ENCODE peak calls at places on chromosome 1, in five cellular contexts. F, L, X, G and U are unnamed samples.

GRCh38 chr1:7373251-7373650 is 397.8 kb upstream of the VAMP3 start:
- DNase-seq in F (no peak), L (no peak), X (no peak), G (peak), U (no peak)

GRCh38 chr1:97743129-97743528 is 177.7 kb downstream of the DPYD start:
- DNase-seq in F (no peak), L (no peak), X (no peak), G (no peak), U (no peak)

GRCh38 chr1:177355575-177355974 is 184.8 kb downstream of the BRINP2 start:
- DNase-seq in F (no peak), L (no peak), X (no peak), G (peak), U (peak)

GRCh38 chr1:159932296-159933285 is 7.3 kb upstream of the TAGLN2 start:
- DNase-seq in F (peak), L (no peak), X (no peak), G (no peak), U (no peak)

GRCh38 chr1:225845633-225846259 is 35.8 kb downstream of the EPHX1 start:
- DNase-seq in F (peak), L (peak), X (peak), G (peak), U (peak)

GRCh38 chr1:9621032-9621431 is 30.5 kb upstream of the PIK3CD start:
- DNase-seq in F (no peak), L (no peak), X (no peak), G (no peak), U (no peak)

GRCh38 chr1:58848818-58849411 is 65.1 kb upstream of the JUN start:
- DNase-seq in F (no peak), L (no peak), X (peak), G (peak), U (no peak)

GRCh38 chr1:179774033-179774432 is 30.9 kb downstream of the FAM163A start:
- DNase-seq in F (no peak), L (no peak), X (no peak), G (no peak), U (no peak)

GRCh38 chr1:6991271-6991670 is 206.0 kb downstream of the CAMTA1 start:
- DNase-seq in F (no peak), L (no peak), X (no peak), G (no peak), U (no peak)

GRCh38 chr1:107912614-107913013 is 52.4 kb downstream of the VAV3 start:
- DNase-seq in F (no peak), L (no peak), X (no peak), G (no peak), U (no peak)

GRCh38 chr1:207910678-207911354 is at the start of gene CD34:
- DNase-seq in F (peak), L (no peak), X (no peak), G (peak), U (peak)

GRCh38 chr1:73635021-73635420 is 563.0 kb downstream of the LRRIQ3 start:
- DNase-seq in F (no peak), L (no peak), X (no peak), G (no peak), U (no peak)

GRCh38 chr1:224192082-224192786 is 9.2 kb downstream of the DEGS1 start:
- DNase-seq in F (no peak), L (no peak), X (no peak), G (no peak), U (no peak)

GRCh38 chr1:221961532-221962292 is 219.8 kb upstream of the DUSP10 start:
- DNase-seq in F (no peak), L (no peak), X (no peak), G (no peak), U (no peak)

GRCh38 chr1:44664730-44665370 is 9.4 kb downstream of the TMEM53 start:
- DNase-seq in F (peak), L (no peak), X (no peak), G (no peak), U (no peak)

GRCh38 chr1:82464362-82464931 is 663.7 kb downstream of the ADGRL2 start:
- DNase-seq in F (no peak), L (no peak), X (peak), G (no peak), U (no peak)

GRCh38 chr1:161420763-161421455 is 53.2 kb upstream of the CFAP126 start:
- DNase-seq in F (no peak), L (no peak), X (no peak), G (peak), U (no peak)

GRCh38 chr1:232615401-232615800 is 14.5 kb downstream of the SIPA1L2 start:
- DNase-seq in F (no peak), L (no peak), X (no peak), G (no peak), U (no peak)

DNA sequence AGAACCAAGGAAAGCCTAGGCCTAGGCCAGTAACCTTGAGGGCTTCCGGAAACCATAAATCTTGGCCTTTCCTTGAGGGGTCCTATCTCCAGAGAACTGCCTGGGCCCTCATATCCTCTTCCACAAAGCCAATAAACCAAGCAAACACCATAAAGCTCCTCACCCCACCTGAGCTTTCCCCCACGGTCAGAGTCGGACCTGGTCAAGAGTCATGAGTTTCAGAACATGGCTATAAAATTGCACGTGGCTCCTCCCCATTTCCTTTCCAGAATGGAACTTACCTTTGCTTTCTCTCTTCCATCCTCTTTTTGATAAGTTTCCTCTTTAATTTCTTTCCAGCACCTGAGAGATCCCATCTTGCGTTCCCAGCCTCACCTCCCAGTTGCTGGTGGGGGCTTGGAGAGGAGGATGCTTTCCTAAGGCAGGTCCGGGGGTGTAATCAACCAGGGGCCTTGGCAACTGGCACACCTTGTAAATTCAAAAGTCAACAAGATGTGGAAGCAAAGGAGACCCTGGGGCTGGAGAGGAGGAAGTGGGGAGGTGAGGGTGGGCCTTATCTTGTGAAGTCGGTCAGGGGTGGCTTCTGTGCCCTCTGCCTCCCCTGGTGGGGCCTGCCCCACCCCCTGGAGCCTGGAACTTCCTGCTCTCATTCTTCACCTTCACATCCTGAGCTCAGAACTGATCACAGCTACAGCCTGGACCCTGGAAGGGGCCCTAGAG is 259.9 kb downstream of the FOXD2 start:
- DNase-seq in F (no peak), L (no peak), X (no peak), G (no peak), U (no peak)
- TF ChIP-seq CTCF in F (no peak), L (no peak), X (no peak), G (no peak), U (no peak)

DNA sequence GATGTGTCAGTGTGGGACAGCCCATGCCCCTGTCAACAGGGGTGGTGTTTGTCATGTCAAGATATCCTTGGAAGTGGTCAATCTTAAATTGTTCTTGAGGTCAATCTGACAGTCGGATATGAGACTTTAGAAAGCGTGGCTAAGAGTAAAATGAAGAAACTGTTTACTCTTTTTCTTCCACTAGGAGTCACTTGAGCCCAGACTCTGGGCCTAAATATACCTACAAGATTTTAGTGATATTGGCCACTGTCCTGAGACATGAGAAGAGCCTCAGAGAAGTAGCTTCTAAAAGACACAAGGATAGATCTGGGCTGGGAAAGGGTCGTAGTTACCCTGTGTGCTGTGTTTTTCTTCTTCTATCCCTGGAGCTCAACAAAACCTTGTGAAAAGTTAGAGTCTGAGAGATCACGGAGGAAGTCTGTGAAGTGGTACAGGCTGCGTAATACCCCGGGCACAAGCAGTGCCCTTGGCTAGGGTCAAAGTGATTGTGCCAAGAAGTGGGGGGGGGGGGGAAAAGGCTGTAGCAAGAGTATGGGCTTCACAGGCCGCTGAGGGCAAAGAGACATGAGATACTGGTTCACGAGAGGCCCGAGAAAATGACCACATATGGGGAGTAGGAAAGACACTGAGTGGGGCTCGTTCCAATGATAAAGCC is 355.2 kb upstream of the GREM2 start:
- DNase-seq in F (no peak), L (no peak), X (no peak), G (no peak), U (no peak)
- TF ChIP-seq CTCF in F (no peak), L (no peak), X (no peak), G (peak), U (peak)

GRCh38 chr1:145824499-145824842 is 471 bp downstream of the POLR3C start:
- DNase-seq in F (peak), L (no peak), X (no peak), G (no peak), U (no peak)

GRCh38 chr1:145827966-145828365 is 4.0 kb downstream of the POLR3C start:
- DNase-seq in F (no peak), L (no peak), X (no peak), G (no peak), U (no peak)

GRCh38 chr1:145823565-145824498 is at the start of the genes POLR3C and RNF115:
- DNase-seq in F (peak), L (peak), X (peak), G (peak), U (peak)

GRCh38 chr1:145828368-145829016 is 4.5 kb downstream of the POLR3C start:
- DNase-seq in F (peak), L (no peak), X (no peak), G (no peak), U (no peak)

DNA sequence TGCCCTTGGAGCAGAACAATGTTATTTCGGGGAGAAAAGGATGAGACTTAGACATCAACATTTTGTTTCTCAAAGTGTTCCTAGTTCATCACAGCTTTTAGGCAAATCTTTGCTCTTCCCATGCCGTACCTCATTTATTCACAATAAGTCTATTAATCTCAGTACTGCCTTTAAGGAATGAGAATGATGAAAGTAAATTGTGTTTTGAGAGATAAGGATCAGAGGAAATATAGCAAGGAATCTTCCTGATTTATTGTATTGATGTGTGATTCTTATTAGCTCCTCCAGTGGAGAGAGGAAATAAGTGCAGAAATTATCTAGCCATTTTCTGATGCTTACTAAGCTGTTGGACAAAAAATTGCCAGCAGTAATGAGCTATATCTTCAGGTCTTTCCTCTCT is 2.0 kb downstream of the POLR3C start:
- DNase-seq in F (no peak), L (no peak), X (no peak), G (no peak), U (no peak)
- TF ChIP-seq CTCF in F (no peak), L (no peak), X (no peak), G (no peak), U (no peak)

GRCh38 chr1:53728702-53729535 is 10.0 kb downstream of the GLIS1 start:
- DNase-seq in F (no peak), L (no peak), X (no peak), G (no peak), U (no peak)
- TF ChIP-seq CTCF in F (no peak), L (no peak), X (no peak), G (no peak), U (no peak)

GRCh38 chr1:3681898-3682806 is 29.8 kb downstream of the TP73 start:
- DNase-seq in F (no peak), L (no peak), X (no peak), G (no peak), U (peak)

GRCh38 chr1:3681231-3681897 is 29.0 kb downstream of the TP73 start:
- DNase-seq in F (no peak), L (no peak), X (no peak), G (no peak), U (peak)

GRCh38 chr1:3684031-3684430 is 31.7 kb downstream of the TP73 start:
- DNase-seq in F (no peak), L (no peak), X (no peak), G (peak), U (peak)

GRCh38 chr1:3685229-3685628 is 32.9 kb downstream of the TP73 start:
- DNase-seq in F (no peak), L (no peak), X (no peak), G (no peak), U (no peak)

GRCh38 chr1:3683197-3683596 is 30.9 kb downstream of the TP73 start:
- DNase-seq in F (no peak), L (no peak), X (no peak), G (no peak), U (no peak)
- TF ChIP-seq CTCF in F (no peak), L (no peak), X (no peak), G (no peak), U (no peak)

GRCh38 chr1:153680120-153680403 is 1.6 kb downstream of the NPR1 start:
- DNase-seq in F (no peak), L (no peak), X (no peak), G (peak), U (no peak)

GRCh38 chr1:153679337-153680119 is 1.0 kb downstream of the NPR1 start:
- DNase-seq in F (peak), L (peak), X (no peak), G (peak), U (peak)

GRCh38 chr1:153682730-153683129 is 4.2 kb downstream of the NPR1 start:
- DNase-seq in F (no peak), L (no peak), X (no peak), G (no peak), U (no peak)

GRCh38 chr1:153678519-153679336 is at the start of gene NPR1:
- DNase-seq in F (peak), L (peak), X (peak), G (peak), U (peak)

DNA sequence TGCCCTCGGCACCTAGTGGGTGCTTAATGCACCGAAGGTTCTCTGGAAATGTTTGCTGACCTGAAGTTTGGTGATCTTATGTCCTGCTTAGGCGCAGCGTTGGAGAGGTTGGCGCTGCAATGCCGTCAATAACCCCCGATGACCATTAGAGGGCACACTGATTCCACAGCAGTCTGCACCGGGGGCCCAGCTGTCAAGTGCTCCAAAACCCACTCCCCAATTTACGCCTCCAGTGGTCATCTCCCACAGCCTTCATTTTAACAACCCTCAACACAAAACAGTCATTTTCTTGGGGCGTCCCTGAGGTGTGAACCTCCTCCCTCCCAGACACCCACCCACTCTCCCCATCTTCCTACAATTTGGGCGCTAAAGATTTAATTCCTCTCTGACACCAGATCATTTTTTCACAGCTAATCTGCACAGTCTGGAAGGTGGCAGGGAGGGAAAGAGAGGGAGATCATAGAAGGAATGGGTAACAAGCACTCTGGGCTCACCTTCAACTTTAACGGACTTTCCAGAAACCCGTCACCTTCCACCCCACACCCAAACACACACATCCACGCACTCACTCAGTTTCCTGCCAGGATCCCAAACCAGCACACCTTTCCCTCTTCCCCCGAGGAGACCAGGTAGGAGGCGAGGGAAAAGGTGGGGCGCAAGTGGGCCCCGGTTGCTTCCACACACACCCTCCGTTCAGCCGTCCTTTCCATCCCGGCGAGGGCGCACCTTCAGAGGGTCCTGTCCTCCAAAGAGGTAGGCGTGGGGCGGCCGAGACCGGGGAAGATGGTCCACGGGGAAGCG is 570 bp upstream of the NPR1 start:
- DNase-seq in F (peak), L (peak), X (peak), G (peak), U (peak)
- TF ChIP-seq CTCF in F (peak), L (peak), X (peak), G (peak), U (peak)

GRCh38 chr1:46301406-46302090 is 1.9 kb downstream of the LRRC41 start:
- DNase-seq in F (no peak), L (no peak), X (peak), G (peak), U (peak)

GRCh38 chr1:46300673-46301405 is 2.6 kb downstream of the LRRC41 start:
- DNase-seq in F (no peak), L (no peak), X (no peak), G (no peak), U (no peak)

GRCh38 chr1:46303872-46304326 is 401 bp downstream of the UQCRH start:
- DNase-seq in F (no peak), L (no peak), X (no peak), G (no peak), U (no peak)

GRCh38 chr1:46302091-46303037 is 1.1 kb downstream of the LRRC41 start:
- DNase-seq in F (peak), L (peak), X (peak), G (peak), U (peak)

DNA sequence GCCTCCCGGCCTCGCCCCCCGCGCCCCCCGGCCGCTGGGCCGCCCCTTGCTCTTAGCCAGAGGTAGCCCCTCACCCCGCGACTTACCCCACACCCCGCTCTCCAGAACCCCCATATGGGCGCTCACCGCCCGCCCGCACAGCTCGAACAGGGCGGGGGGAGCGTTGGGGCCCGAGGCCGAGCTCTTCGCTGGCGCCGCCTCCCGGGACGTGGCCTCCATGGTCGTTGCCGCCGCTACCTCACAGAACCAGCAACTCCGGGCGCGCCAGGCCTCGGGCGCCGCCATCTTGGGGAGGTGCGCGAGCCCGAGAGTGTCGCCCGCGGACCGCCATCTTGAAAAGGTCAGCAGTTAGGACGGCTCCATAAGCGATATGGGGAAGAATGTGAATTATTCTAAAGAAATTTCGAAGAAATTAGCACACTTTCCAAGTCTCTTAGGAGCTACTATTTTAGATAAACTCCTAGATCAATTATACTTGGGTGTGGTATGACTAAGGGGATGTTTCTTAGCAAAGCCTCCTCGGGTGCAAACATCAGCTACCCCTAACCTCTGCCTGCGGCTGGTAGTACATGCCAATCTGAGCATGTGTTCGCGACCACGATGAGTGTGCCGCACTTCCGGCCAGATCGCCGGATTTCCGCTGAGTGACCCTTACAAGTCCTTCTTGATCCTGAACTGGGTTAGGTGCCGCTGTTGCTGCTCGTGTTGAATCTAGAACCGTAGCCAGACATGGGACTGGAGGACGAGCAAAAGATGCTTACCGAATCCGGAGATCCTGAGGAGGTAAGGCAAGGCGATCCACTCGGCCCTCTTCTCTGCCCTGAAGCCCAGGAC is at the start of the genes LRRC41 and UQCRH:
- DNase-seq in F (peak), L (peak), X (peak), G (peak), U (peak)
- TF ChIP-seq CTCF in F (no peak), L (no peak), X (peak), G (no peak), U (no peak)